ENCODE peak calls at places on chromosomes 16 and 17, in nine cellular contexts. S, U, L, W, F, J, G, K and X are unnamed samples. For H3K27me3, the result is how much of the 10 kb centered on the place peaks cover.

GRCh38 chr16:46629331-46629843 is 8.2 kb upstream of the SHCBP1 start:
- DNase-seq in G (no peak), W (no peak), K (no peak), S (peak), L (peak), J (peak), U (no peak), F (no peak), X (no peak)

GRCh38 chr16:11170696-11171447 is 85.1 kb downstream of the SOCS1 start:
- DNase-seq in K (no peak), G (no peak), W (no peak), U (no peak), J (no peak), F (no peak), L (no peak), S (no peak), X (no peak)

GRCh38 chr16:57648590-57649442 is 19.3 kb upstream of the ADGRG3 start:
- DNase-seq in S (peak), F (peak), G (peak), L (peak), U (peak), W (peak), K (no peak), J (peak), X (peak)

GRCh38 chr17:10807704-10808128 is 3.8 kb upstream of the TMEM238L start:
- DNase-seq in W (peak), G (no peak), L (peak), F (no peak), J (no peak), K (no peak), U (no peak), S (no peak), X (no peak)

GRCh38 chr17:45228121-45228941 is 6.6 kb downstream of the FMNL1 start:
- DNase-seq in K (no peak), G (peak), J (no peak), W (peak), F (no peak), U (no peak), S (no peak), L (no peak), X (no peak)

GRCh38 chr17:44871546-44871945 is 23.9 kb downstream of the HIGD1B start:
- DNase-seq in K (no peak), L (no peak), G (no peak), U (no peak), W (no peak), S (no peak), J (no peak), F (no peak), X (no peak)

GRCh38 chr17:8459109-8459508 is 23.4 kb downstream of the NDEL1 start:
- DNase-seq in J (no peak), K (no peak), L (no peak), W (no peak), G (no peak), U (no peak), F (no peak), S (no peak), X (no peak)

GRCh38 chr16:86660623-86661022 is 82.3 kb downstream of the FOXL1 start:
- DNase-seq in G (no peak), J (no peak), L (no peak), K (no peak), F (no peak), U (no peak), W (no peak), S (no peak), X (no peak)

GRCh38 chr16:57609541-57610401 is 18.7 kb upstream of the ADGRG1 start:
- DNase-seq in K (no peak), L (no peak), S (no peak), F (no peak), W (peak), G (peak), U (no peak), J (peak), X (peak)

GRCh38 chr16:79076039-79076767 is 524.3 kb downstream of the MAF start:
- DNase-seq in U (no peak), S (no peak), G (no peak), J (no peak), F (no peak), K (no peak), W (no peak), L (no peak), X (no peak)

GRCh38 chr17:51860934-51861561 is 297.5 kb downstream of the CA10 start:
- DNase-seq in F (no peak), U (peak), G (no peak), J (peak), L (peak), W (peak), S (peak), K (no peak), X (no peak)

GRCh38 chr16:1425616-1426370 is 5.1 kb upstream of the PERCC1 start:
- DNase-seq in G (no peak), W (no peak), S (no peak), U (no peak), K (no peak), F (no peak), L (no peak), J (no peak), X (no peak)

GRCh38 chr17:56868716-56869115 is 34.8 kb downstream of the DGKE start:
- DNase-seq in U (no peak), F (no peak), S (no peak), G (no peak), W (no peak), K (no peak), J (no peak), L (no peak), X (no peak)

GRCh38 chr17:50258647-50259483 is 15.4 kb upstream of the TMEM92 start:
- DNase-seq in U (no peak), S (no peak), W (no peak), G (no peak), J (no peak), F (no peak), K (peak), L (no peak), X (peak)

GRCh38 chr17:59174671-59175070 is 19.1 kb downstream of the PRR11 start:
- DNase-seq in W (no peak), K (peak), U (no peak), J (no peak), G (no peak), L (no peak), S (no peak), F (no peak), X (no peak)

GRCh38 chr16:57906385-57907316 is 64.3 kb downstream of the CNGB1 start:
- DNase-seq in L (peak), S (no peak), K (no peak), J (peak), W (no peak), F (no peak), U (no peak), G (no peak), X (no peak)

GRCh38 chr17:14121952-14122351 is 52.6 kb downstream of the COX10 start:
- DNase-seq in K (no peak), J (no peak), G (no peak), S (no peak), W (no peak), F (no peak), L (no peak), U (no peak), X (no peak)

GRCh38 chr16:10988164-10988803 is 43.9 kb downstream of the CLEC16A start:
- DNase-seq in K (no peak), J (peak), W (no peak), U (no peak), L (peak), G (no peak), S (no peak), F (no peak), X (no peak)

GRCh38 chr16:54937673-54938350 is 7.1 kb downstream of the IRX5 start:
- DNase-seq in L (peak), G (no peak), U (no peak), W (no peak), J (peak), K (no peak), S (no peak), F (no peak), X (no peak)
- H3K27me3 ChIP-seq in L (half or more), G (half or more), U (under half), W (half or more), J (half or more), K (half or more), S (under half), F (under half), X (half or more)

GRCh38 chr16:85639529-85640253 is 26.6 kb downstream of the GSE1 start:
- DNase-seq in J (no peak), U (no peak), F (no peak), L (no peak), K (no peak), W (no peak), G (no peak), S (no peak), X (peak)
- TF ChIP-seq POLR2AphosphoS5 in J (no peak), U (no peak), F (no peak), L (no peak), K (no peak), W (no peak), G (no peak), S (no peak), X (peak)

GRCh38 chr17:28047806-28048205 is 5.3 kb downstream of the NLK start:
- DNase-seq in J (no peak), S (no peak), G (no peak), L (peak), F (no peak), K (no peak), U (no peak), W (no peak), X (no peak)
- H3K4me3 ChIP-seq in J (no peak), S (no peak), G (no peak), L (peak), F (no peak), K (no peak), U (no peak), W (no peak), X (no peak)

GRCh38 chr17:72191356-72191755 is 70.5 kb downstream of the SOX9 start:
- DNase-seq in L (no peak), G (no peak), W (no peak), F (no peak), U (no peak), J (no peak), S (no peak), K (no peak), X (no peak)

GRCh38 chr17:72189781-72190593 is 69.2 kb downstream of the SOX9 start:
- DNase-seq in W (no peak), G (no peak), K (no peak), L (no peak), U (no peak), S (no peak), F (no peak), J (no peak), X (no peak)

GRCh38 chr17:72193395-72194106 is 72.7 kb downstream of the SOX9 start:
- DNase-seq in K (no peak), S (no peak), U (no peak), F (no peak), G (no peak), J (no peak), L (no peak), W (no peak), X (no peak)

GRCh38 chr17:72191901-72192300 is 71.1 kb downstream of the SOX9 start:
- DNase-seq in W (no peak), J (no peak), U (no peak), S (no peak), F (no peak), K (no peak), G (no peak), L (no peak), X (no peak)

GRCh38 chr17:72192409-72193192 is 71.8 kb downstream of the SOX9 start:
- DNase-seq in G (no peak), J (no peak), U (no peak), F (no peak), K (no peak), S (no peak), L (no peak), W (no peak), X (no peak)
- H3K27me3 ChIP-seq in G (under half), J (under half), U (under half), F (under half), K (under half), S (under half), L (under half), W (under half), X (under half)

GRCh38 chr16:66052745-66053144 is 313.7 kb upstream of the CDH5 start:
- DNase-seq in L (no peak), F (no peak), U (no peak), K (peak), G (no peak), J (no peak), W (no peak), S (no peak), X (no peak)

GRCh38 chr16:66054095-66054494 is 312.4 kb upstream of the CDH5 start:
- DNase-seq in U (no peak), J (no peak), G (no peak), L (peak), W (no peak), S (no peak), F (no peak), K (peak), X (no peak)

GRCh38 chr16:66049865-66050264 is 316.6 kb upstream of the CDH5 start:
- DNase-seq in K (no peak), J (no peak), F (no peak), G (no peak), W (no peak), U (no peak), L (no peak), S (no peak), X (no peak)

GRCh38 chr16:66045626-66046025 is 320.9 kb upstream of the CDH5 start:
- DNase-seq in L (no peak), S (no peak), W (no peak), U (no peak), K (no peak), J (no peak), G (no peak), F (no peak), X (no peak)

GRCh38 chr16:66050991-66051390 is 315.5 kb upstream of the CDH5 start:
- DNase-seq in F (no peak), L (no peak), G (no peak), U (no peak), W (no peak), S (no peak), K (no peak), J (no peak), X (no peak)
- TF ChIP-seq POLR2AphosphoS5 in F (no peak), L (no peak), G (no peak), U (no peak), W (no peak), S (no peak), K (no peak), J (no peak), X (no peak)

GRCh38 chr16:76303637-76304314 is 26.6 kb downstream of the CNTNAP4 start:
- DNase-seq in U (no peak), S (no peak), F (no peak), G (no peak), J (no peak), W (no peak), L (no peak), K (no peak), X (no peak)
- H3K4me3 ChIP-seq in U (no peak), S (no peak), F (no peak), G (no peak), J (no peak), W (no peak), L (no peak), K (no peak), X (no peak)

GRCh38 chr17:48555616-48556533 is 11.0 kb upstream of the HOXB2 start:
- DNase-seq in L (no peak), S (no peak), W (no peak), G (no peak), K (no peak), U (no peak), F (no peak), J (no peak), X (peak)

GRCh38 chr17:48559609-48560451 is 14.9 kb upstream of the HOXB2 start:
- DNase-seq in J (no peak), F (no peak), K (no peak), G (no peak), L (no peak), S (no peak), U (no peak), W (no peak), X (no peak)

GRCh38 chr17:48558731-48559608 is 14.1 kb upstream of the HOXB2 start:
- DNase-seq in S (no peak), U (no peak), L (no peak), G (no peak), W (no peak), J (no peak), F (no peak), K (no peak), X (peak)

GRCh38 chr17:48556534-48557401 is 11.9 kb upstream of the HOXB2 start:
- DNase-seq in J (no peak), G (no peak), L (no peak), K (no peak), F (no peak), W (no peak), U (no peak), S (no peak), X (no peak)

GRCh38 chr17:48558057-48558456 is 13.1 kb upstream of the HOXB2 start:
- DNase-seq in W (no peak), J (no peak), L (no peak), K (no peak), U (no peak), F (no peak), G (no peak), S (no peak), X (peak)
- H3K27me3 ChIP-seq in W (under half), J (half or more), L (half or more), K (under half), U (under half), F (under half), G (under half), S (under half), X (under half)

GRCh38 chr17:77439382-77440013 is 298.7 kb downstream of the SEC14L1 start:
- DNase-seq in U (no peak), G (no peak), F (no peak), W (no peak), K (no peak), S (no peak), L (no peak), J (no peak), X (no peak)
- TF ChIP-seq POLR2AphosphoS5 in U (no peak), G (no peak), F (no peak), W (no peak), K (no peak), S (no peak), L (no peak), J (no peak), X (no peak)